ENCODE peak calls at places on chromosomes 16 and 17, in four cellular contexts. One of them, this sample, is unnamed.

GRCh38 chr17:27944546-27945332 is 51.6 kb upstream of the LYRM9 start:
- DNase-seq in HAP-1: no peak
- DNase-seq in aorta: no peak
- DNase-seq in PC-3: no peak
- DNase-seq in this sample: no peak

GRCh38 chr16:58499615-58500328 is at the start of gene NDRG4:
- DNase-seq in PC-3: peak; percentile 86
- DNase-seq in HAP-1: peak; percentile 45
- DNase-seq in aorta: peak; percentile 68
- DNase-seq in this sample: peak; percentile 77

GRCh38 chr17:16477255-16477654 is 14.7 kb downstream of the LRRC75A start:
- DNase-seq in PC-3: peak; percentile 75
- DNase-seq in aorta: peak; percentile 80
- DNase-seq in HAP-1: no peak
- DNase-seq in this sample: no peak

GRCh38 chr17:34902761-34903325 is 58.4 kb downstream of the CCT6B start:
- DNase-seq in aorta: no peak
- DNase-seq in HAP-1: no peak
- DNase-seq in PC-3: no peak
- DNase-seq in this sample: no peak

GRCh38 chr17:78226752-78227454 is 4.5 kb upstream of the TMEM235 start:
- DNase-seq in aorta: no peak
- DNase-seq in HAP-1: no peak
- DNase-seq in PC-3: peak; percentile 71
- DNase-seq in this sample: no peak

GRCh38 chr17:42121066-42121769 is at the start of gene KAT2A:
- DNase-seq in HAP-1: peak; percentile 68
- DNase-seq in aorta: peak; percentile 89
- DNase-seq in PC-3: no peak
- DNase-seq in this sample: peak; percentile 82

GRCh38 chr17:14581181-14581830 is 280.4 kb downstream of the HS3ST3B1 start:
- DNase-seq in HAP-1: no peak
- DNase-seq in aorta: no peak
- DNase-seq in PC-3: peak; percentile 1
- DNase-seq in this sample: no peak

GRCh38 chr17:39740357-39741111 is 2.8 kb downstream of the GRB7 start:
- DNase-seq in PC-3: peak; percentile 82
- DNase-seq in HAP-1: no peak
- DNase-seq in aorta: no peak
- DNase-seq in this sample: no peak

GRCh38 chr17:39687101-39687545 is 734 bp downstream of the PGAP3 start:
- DNase-seq in HAP-1: no peak
- DNase-seq in PC-3: no peak
- DNase-seq in aorta: no peak
- DNase-seq in this sample: no peak

GRCh38 chr16:82980810-82981209 is 354.0 kb downstream of the CDH13 start:
- DNase-seq in aorta: no peak
- DNase-seq in PC-3: no peak
- DNase-seq in HAP-1: no peak
- DNase-seq in this sample: no peak

GRCh38 chr17:47822785-47823184 is 1.2 kb upstream of the OSBPL7 start:
- DNase-seq in aorta: no peak
- DNase-seq in PC-3: no peak
- DNase-seq in HAP-1: no peak
- DNase-seq in this sample: no peak

GRCh38 chr17:68035131-68035522 is 408 bp upstream of the KPNA2 start:
- DNase-seq in PC-3: no peak
- DNase-seq in aorta: peak; percentile 96
- DNase-seq in HAP-1: peak; percentile 93
- DNase-seq in this sample: peak; percentile 98

GRCh38 chr17:38465420-38466345 is 37.4 kb downstream of the ARHGAP23 start:
- DNase-seq in aorta: peak; percentile 92
- DNase-seq in HAP-1: no peak
- DNase-seq in PC-3: no peak
- DNase-seq in this sample: no peak

GRCh38 chr17:73119631-73120030 is 27.1 kb upstream of the SLC39A11 start:
- DNase-seq in aorta: no peak
- DNase-seq in HAP-1: no peak
- DNase-seq in PC-3: peak; percentile 24
- DNase-seq in this sample: no peak

GRCh38 chr17:64540118-64540776 is 33.5 kb downstream of the CEP95 start:
- DNase-seq in PC-3: peak; percentile 88
- DNase-seq in aorta: no peak
- DNase-seq in HAP-1: no peak
- DNase-seq in this sample: no peak

GRCh38 chr17:30239089-30239462 is 3.6 kb upstream of the SLC6A4 start:
- DNase-seq in HAP-1: no peak
- DNase-seq in aorta: no peak
- DNase-seq in PC-3: no peak
- DNase-seq in this sample: no peak

GRCh38 chr16:85430523-85431381 is 182.4 kb upstream of the GSE1 start:
- DNase-seq in PC-3: no peak
- DNase-seq in aorta: peak; percentile 38
- DNase-seq in HAP-1: no peak
- DNase-seq in this sample: no peak

GRCh38 chr17:36498155-36498554 is 11.7 kb downstream of the ZNHIT3 start:
- DNase-seq in HAP-1: no peak
- DNase-seq in PC-3: no peak
- DNase-seq in aorta: no peak
- DNase-seq in this sample: no peak

GRCh38 chr17:41178341-41178740 is 320 bp upstream of the KRTAP4-2 start:
- DNase-seq in HAP-1: no peak
- DNase-seq in aorta: no peak
- DNase-seq in PC-3: peak; percentile 43
- DNase-seq in this sample: no peak

GRCh38 chr17:76947771-76948170 is 79.6 kb downstream of the MGAT5B start:
- DNase-seq in HAP-1: no peak
- DNase-seq in aorta: no peak
- DNase-seq in PC-3: no peak
- DNase-seq in this sample: no peak

GRCh38 chr17:30824002-30824355 is 513 bp downstream of the CRLF3 start:
- DNase-seq in aorta: no peak
- DNase-seq in HAP-1: peak; percentile 57
- DNase-seq in PC-3: no peak
- DNase-seq in this sample: peak; percentile 5

GRCh38 chr17:7021993-7022778 is 664 bp upstream of the BCL6B start:
- DNase-seq in PC-3: peak; percentile 73
- DNase-seq in aorta: peak; percentile 84
- DNase-seq in HAP-1: peak; percentile 54
- DNase-seq in this sample: peak; percentile 90

GRCh38 chr16:24689128-24689527 is 40.3 kb upstream of the TNRC6A start:
- DNase-seq in aorta: no peak
- DNase-seq in HAP-1: peak; percentile 39
- DNase-seq in PC-3: peak; percentile 14
- DNase-seq in this sample: peak; percentile 73

GRCh38 chr16:89020068-89020924 is 43.3 kb upstream of the CBFA2T3 start:
- DNase-seq in PC-3: no peak
- DNase-seq in HAP-1: no peak
- DNase-seq in aorta: peak; percentile 28
- DNase-seq in this sample: no peak

GRCh38 chr17:14304876-14305636 is 4.2 kb downstream of the HS3ST3B1 start:
- DNase-seq in PC-3: no peak
- DNase-seq in HAP-1: no peak
- DNase-seq in aorta: no peak
- DNase-seq in this sample: no peak

GRCh38 chr17:81040791-81041337 is 5.9 kb downstream of the BAIAP2 start:
- DNase-seq in PC-3: peak; percentile 11
- DNase-seq in aorta: no peak
- DNase-seq in HAP-1: no peak
- DNase-seq in this sample: peak; percentile 44

GRCh38 chr17:50484341-50485155 is 5.9 kb downstream of the RSAD1 start:
- DNase-seq in PC-3: no peak
- DNase-seq in aorta: no peak
- DNase-seq in HAP-1: no peak
- DNase-seq in this sample: no peak

GRCh38 chr17:82030470-82031302 is 792 bp upstream of the RAC3 start:
- DNase-seq in PC-3: peak; percentile 88
- DNase-seq in aorta: peak; percentile 89
- DNase-seq in HAP-1: peak; percentile 71
- DNase-seq in this sample: peak; percentile 91

GRCh38 chr17:10857976-10858375 is 20.1 kb upstream of the PIRT start:
- DNase-seq in HAP-1: no peak
- DNase-seq in aorta: no peak
- DNase-seq in PC-3: no peak
- DNase-seq in this sample: no peak

GRCh38 chr17:46144246-46144645 is 49.0 kb downstream of the KANSL1 start:
- DNase-seq in HAP-1: no peak
- DNase-seq in PC-3: no peak
- DNase-seq in aorta: no peak
- DNase-seq in this sample: no peak
- H3K4me1 ChIP-seq in HAP-1: peaks cover 8% of the 10 kb centered on the region
- H3K4me1 ChIP-seq in PC-3: peaks cover 12% of the 10 kb centered on the region
- H3K4me1 ChIP-seq in aorta: peaks cover 4% of the 10 kb centered on the region
- H3K4me1 ChIP-seq in this sample: peaks cover 20% of the 10 kb centered on the region

DNA sequence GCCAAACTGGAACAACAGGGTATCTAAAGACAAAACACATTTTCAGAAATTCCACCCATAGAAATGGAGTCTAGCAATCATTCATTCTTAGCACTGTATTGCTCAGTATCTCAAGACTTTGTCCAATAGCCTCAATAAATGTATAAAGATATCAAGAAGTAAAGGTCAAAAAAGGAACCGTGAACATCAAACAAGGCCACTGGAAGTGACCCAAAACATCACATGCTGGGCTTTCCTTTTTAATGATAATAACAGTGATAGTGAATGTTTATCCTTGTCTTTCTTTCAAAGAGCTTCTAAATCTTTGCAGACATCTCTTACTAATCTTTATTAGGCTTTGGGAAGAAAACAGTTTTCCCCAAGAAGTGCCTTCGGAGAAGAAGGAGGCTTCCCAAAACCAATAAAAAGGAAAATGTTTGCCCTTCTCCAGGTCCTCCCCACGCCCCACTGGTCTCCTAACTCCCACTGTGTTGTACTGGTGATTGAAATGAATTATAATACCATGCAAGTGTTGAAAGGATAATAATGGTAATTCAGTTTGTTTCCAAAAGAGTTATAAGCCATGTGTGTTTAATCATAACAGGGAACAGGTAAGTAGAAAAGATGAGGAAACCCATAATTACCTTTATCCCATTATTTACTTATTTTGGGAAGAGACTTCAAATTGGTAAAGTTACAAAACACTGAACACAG is 18.6 kb downstream of the RNF43 start:
- DNase-seq in aorta: no peak
- DNase-seq in HAP-1: no peak
- DNase-seq in PC-3: no peak
- DNase-seq in this sample: no peak
- H3K4me1 ChIP-seq in aorta: no peaks in the 10 kb centered on the region
- H3K4me1 ChIP-seq in HAP-1: peaks cover 12% of the 10 kb centered on the region
- H3K4me1 ChIP-seq in PC-3: peaks cover 49% of the 10 kb centered on the region
- H3K4me1 ChIP-seq in this sample: no peaks in the 10 kb centered on the region

GRCh38 chr16:46428108-46429061 is 192.8 kb downstream of the SHCBP1 start:
- DNase-seq in aorta: peak; percentile 10
- DNase-seq in HAP-1: no peak
- DNase-seq in PC-3: no peak
- DNase-seq in this sample: no peak
- H3K4me1 ChIP-seq in aorta: no peaks in the 10 kb centered on the region
- H3K4me1 ChIP-seq in HAP-1: no peaks in the 10 kb centered on the region
- H3K4me1 ChIP-seq in PC-3: no peaks in the 10 kb centered on the region
- H3K4me1 ChIP-seq in this sample: no peaks in the 10 kb centered on the region

GRCh38 chr17:21399476-21400203 is 23.5 kb downstream of the KCNJ12 start:
- DNase-seq in aorta: no peak
- DNase-seq in HAP-1: no peak
- DNase-seq in PC-3: no peak
- DNase-seq in this sample: no peak

GRCh38 chr17:21394265-21394664 is 18.1 kb downstream of the KCNJ12 start:
- DNase-seq in aorta: no peak
- DNase-seq in HAP-1: no peak
- DNase-seq in PC-3: peak; percentile 77
- DNase-seq in this sample: no peak

GRCh38 chr17:21396237-21396636 is 20.1 kb downstream of the KCNJ12 start:
- DNase-seq in PC-3: no peak
- DNase-seq in aorta: no peak
- DNase-seq in HAP-1: no peak
- DNase-seq in this sample: no peak

GRCh38 chr17:21395764-21396163 is 19.6 kb downstream of the KCNJ12 start:
- DNase-seq in aorta: no peak
- DNase-seq in PC-3: no peak
- DNase-seq in HAP-1: no peak
- DNase-seq in this sample: no peak

DNA sequence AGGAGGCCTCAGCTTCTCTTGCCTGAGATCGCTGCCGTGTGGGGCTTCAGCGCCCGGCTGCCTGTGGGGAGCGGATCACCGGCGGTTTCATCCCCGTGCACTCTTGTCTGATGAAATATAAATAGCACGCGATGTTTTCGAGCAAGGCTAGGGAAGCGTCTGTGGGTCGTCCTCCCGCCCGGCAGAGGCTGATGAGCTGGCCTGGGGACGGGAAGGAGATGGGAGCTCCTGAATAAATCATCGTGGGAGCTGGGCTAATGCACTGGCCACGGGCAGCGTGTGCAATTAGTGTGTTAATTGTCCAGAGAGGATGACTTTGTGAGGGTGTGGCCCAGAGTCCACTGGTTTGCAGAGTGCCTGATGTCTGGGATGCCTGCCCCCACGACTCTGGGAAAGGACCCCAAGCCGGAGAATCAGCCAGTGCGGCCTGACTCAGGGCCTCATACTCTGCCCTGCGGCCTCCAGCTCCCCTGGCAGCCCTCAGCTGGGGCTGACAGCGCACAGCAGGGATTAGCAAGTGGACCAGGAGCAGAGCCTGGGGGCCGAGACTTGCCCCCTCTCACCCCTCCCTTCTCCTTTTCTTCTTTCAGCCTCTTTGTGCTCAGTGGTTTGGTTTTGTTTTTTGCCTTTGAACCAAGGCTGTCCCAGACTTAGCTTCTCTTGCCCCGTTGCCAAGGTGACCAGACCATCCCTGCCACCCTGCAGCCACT is 21.3 kb downstream of the KCNJ12 start:
- DNase-seq in aorta: no peak
- DNase-seq in HAP-1: no peak
- DNase-seq in PC-3: no peak
- DNase-seq in this sample: no peak
- H3K4me1 ChIP-seq in aorta: no peaks in the 10 kb centered on the region
- H3K4me1 ChIP-seq in HAP-1: no peaks in the 10 kb centered on the region
- H3K4me1 ChIP-seq in PC-3: peaks cover 6% of the 10 kb centered on the region
- H3K4me1 ChIP-seq in this sample: no peaks in the 10 kb centered on the region

This sample was measured in A673.